ENCODE peak calls at places on chromosome 7, in nine cellular contexts. U is astrocyte of the spinal cord, E is Calu3, P is endothelial cell of umbilical vein, O is HCT116, B is brain microvascular endothelial cell, I is Peyer's patch, F is nephron progenitor cell, G is A549. K is an unnamed sample.

GRCh38 chr7:30694218-30694745 is 12.0 kb upstream of the CRHR2 start:
- DNase-seq in B (no peak), P (no peak), F (no peak), U (no peak), E (no peak), G (no peak), I (no peak), O (no peak), K (no peak)

GRCh38 chr7:28093617-28094232 is 86.9 kb downstream of the JAZF1 start:
- DNase-seq in E (peak), G (peak), B (peak), U (peak), O (peak), F (peak), I (peak), P (peak), K (no peak)

GRCh38 chr7:106793015-106793651 is 71.9 kb upstream of the PIK3CG start:
- DNase-seq in E (peak), B (no peak), U (peak), P (no peak), O (peak), G (peak), I (no peak), F (peak), K (no peak)

GRCh38 chr7:119783799-119784198 is 489.2 kb upstream of the KCND2 start:
- DNase-seq in O (no peak), E (no peak), G (no peak), B (peak), F (no peak), P (peak), I (no peak), U (peak), K (no peak)

GRCh38 chr7:123580406-123581161 is 21.0 kb upstream of the ASB15 start:
- DNase-seq in F (peak), I (no peak), O (peak), P (peak), U (peak), E (peak), B (peak), G (peak), K (no peak)

GRCh38 chr7:134992626-134993179 is 6.4 kb downstream of the AGBL3 start:
- DNase-seq in F (no peak), E (no peak), P (peak), O (no peak), B (peak), I (no peak), U (peak), G (no peak), K (no peak)

GRCh38 chr7:113794573-113794972 is 124.2 kb downstream of the PPP1R3A start:
- DNase-seq in I (no peak), E (no peak), F (no peak), P (no peak), G (no peak), B (no peak), U (no peak), O (no peak), K (no peak)

GRCh38 chr7:102993532-102994029 is 80.8 kb downstream of the LRRC17 start:
- DNase-seq in O (no peak), B (no peak), E (no peak), P (no peak), G (peak), I (no peak), F (no peak), U (peak), K (peak)

GRCh38 chr7:126790763-126791162 is 462.0 kb downstream of the GRM8 start:
- DNase-seq in G (no peak), P (no peak), B (no peak), U (no peak), I (no peak), O (no peak), F (no peak), E (no peak), K (no peak)

GRCh38 chr7:71308105-71308504 is 176.2 kb downstream of the GALNT17 start:
- DNase-seq in E (no peak), F (no peak), G (no peak), I (no peak), O (no peak), U (peak), P (no peak), B (no peak), K (no peak)

GRCh38 chr7:30510124-30511074 is 5.8 kb upstream of the GGCT start:
- DNase-seq in I (no peak), U (peak), E (peak), G (peak), F (no peak), B (no peak), O (peak), P (peak), K (peak)

GRCh38 chr7:140304071-140304799 is 94.1 kb downstream of the SLC37A3 start:
- DNase-seq in G (peak), I (no peak), B (no peak), U (peak), F (no peak), P (peak), E (no peak), O (no peak), K (no peak)

GRCh38 chr7:88835147-88835728 is 39.7 kb upstream of the TEX47 start:
- DNase-seq in B (peak), G (peak), P (peak), E (peak), O (peak), I (no peak), F (peak), U (peak), K (no peak)

GRCh38 chr7:135466442-135467206 is 43.3 kb downstream of the CNOT4 start:
- DNase-seq in P (no peak), B (no peak), F (no peak), U (no peak), E (no peak), I (no peak), O (no peak), G (no peak), K (no peak)

GRCh38 chr7:136142583-136142982 is 165.4 kb upstream of the MTPN start:
- DNase-seq in I (no peak), O (no peak), F (no peak), G (no peak), P (no peak), B (no peak), E (no peak), U (no peak), K (no peak)

GRCh38 chr7:75054744-75055527 is 18.7 kb downstream of the RCC1L start:
- DNase-seq in P (peak), G (no peak), O (no peak), F (no peak), B (peak), I (no peak), E (no peak), U (peak), K (no peak)

GRCh38 chr7:84548366-84549085 is 353.9 kb upstream of the SEMA3A start:
- DNase-seq in B (peak), I (no peak), P (no peak), U (peak), F (no peak), G (no peak), E (no peak), O (no peak), K (peak)

GRCh38 chr7:44575054-44575453 is 1.3 kb upstream of the DDX56 start:
- DNase-seq in E (no peak), U (no peak), I (no peak), P (no peak), B (no peak), F (no peak), G (no peak), O (no peak), K (no peak)

DNA sequence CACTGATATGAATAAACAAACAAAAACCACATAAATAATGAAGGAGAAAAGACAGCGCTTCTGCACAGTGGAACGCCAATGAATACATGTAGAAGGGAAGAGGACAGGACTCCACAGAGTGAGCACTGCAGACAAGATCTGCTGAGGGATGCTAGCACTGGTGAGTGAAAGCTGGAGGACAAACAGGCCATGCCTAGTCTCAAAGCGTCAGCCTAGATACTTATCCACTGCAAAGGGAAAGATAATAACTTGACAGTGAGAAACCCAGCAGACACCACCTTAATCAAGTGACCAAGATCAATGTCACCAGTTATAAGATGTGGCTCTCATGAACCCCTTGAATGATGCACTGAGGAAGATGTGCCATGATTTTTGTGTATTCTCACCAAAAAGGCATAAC is 227.6 kb downstream of the SKAP2 start:
- DNase-seq in I (no peak), G (no peak), U (no peak), O (no peak), P (no peak), F (no peak), E (no peak), B (no peak), K (no peak)
- TF ChIP-seq CTCF in I (no peak), G (no peak), U (no peak), O (no peak), P (no peak), F (no peak), E (no peak), B (no peak), K (no peak)

GRCh38 chr7:121513105-121513504 is 117.0 kb upstream of the FAM3C start:
- DNase-seq in O (no peak), G (no peak), F (no peak), E (no peak), U (no peak), B (no peak), I (no peak), P (peak), K (no peak)

GRCh38 chr7:121505540-121506182 is 109.6 kb upstream of the FAM3C start:
- DNase-seq in O (no peak), U (no peak), P (no peak), I (no peak), F (no peak), B (no peak), G (peak), E (no peak), K (no peak)

GRCh38 chr7:121510858-121511482 is 114.9 kb upstream of the FAM3C start:
- DNase-seq in I (no peak), E (no peak), B (no peak), P (peak), F (no peak), G (no peak), O (no peak), U (no peak), K (no peak)

GRCh38 chr7:121515181-121515580 is 119.1 kb upstream of the FAM3C start:
- DNase-seq in B (no peak), O (no peak), G (no peak), E (no peak), U (no peak), P (no peak), F (no peak), I (no peak), K (no peak)

DNA sequence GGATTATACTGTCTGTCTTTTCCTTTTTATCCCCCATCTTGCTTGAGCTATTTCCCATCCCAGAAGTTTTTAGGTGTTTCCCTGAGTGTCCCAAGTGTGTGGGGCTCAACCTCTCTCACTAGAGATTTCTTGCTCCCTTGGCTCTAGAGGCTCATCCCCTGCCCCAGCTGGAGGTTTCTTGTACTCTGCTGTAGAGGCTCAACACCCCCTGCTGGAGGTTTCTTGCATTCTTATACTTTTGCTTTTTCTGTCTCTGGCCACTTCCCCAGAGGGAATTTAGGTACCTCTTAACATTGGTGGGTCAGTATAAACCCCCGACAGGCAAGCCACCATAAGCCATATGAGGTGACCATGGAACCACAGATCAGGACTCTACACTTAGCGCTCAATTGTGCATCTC is 114.2 kb upstream of the FAM3C start:
- DNase-seq in G (peak), I (no peak), B (no peak), E (no peak), U (no peak), P (no peak), F (no peak), O (no peak), K (no peak)
- TF ChIP-seq CTCF in G (no peak), I (peak), B (no peak), E (no peak), U (no peak), P (no peak), F (no peak), O (no peak), K (no peak)

DNA sequence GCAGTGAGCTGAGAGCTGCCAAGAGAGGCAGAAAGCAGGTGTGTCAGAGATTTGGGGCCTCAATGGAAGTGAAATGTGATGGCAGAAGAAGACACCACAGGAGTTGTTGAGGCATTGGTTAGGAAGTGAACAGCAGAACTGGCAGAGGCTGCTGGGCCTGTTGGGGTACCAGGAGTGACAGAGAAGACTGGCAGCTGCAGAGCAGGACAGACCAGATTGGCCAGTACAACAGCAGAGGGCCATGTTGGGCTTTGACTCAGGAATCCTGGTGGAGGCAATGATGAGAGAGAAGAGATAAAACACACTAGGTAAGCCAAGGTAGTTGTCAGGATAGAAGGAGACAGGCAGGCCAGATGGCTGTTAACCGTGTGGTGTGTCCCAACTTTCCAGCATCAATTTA is 19.9 kb upstream of the HERPUD2 start:
- DNase-seq in F (no peak), B (no peak), P (no peak), I (no peak), O (no peak), E (peak), U (no peak), G (no peak), K (no peak)
- TF ChIP-seq CTCF in F (no peak), B (no peak), P (no peak), I (no peak), O (no peak), E (no peak), U (no peak), G (no peak), K (no peak)

GRCh38 chr7:121557034-121557892 is 161.2 kb upstream of the FAM3C start:
- DNase-seq in E (no peak), P (no peak), B (peak), G (no peak), U (peak), I (peak), F (no peak), O (no peak), K (no peak)

GRCh38 chr7:121561717-121562116 is 165.6 kb upstream of the FAM3C start:
- DNase-seq in I (no peak), P (no peak), G (no peak), B (no peak), O (no peak), U (no peak), E (peak), F (no peak), K (no peak)

GRCh38 chr7:121558288-121558687 is 162.2 kb upstream of the FAM3C start:
- DNase-seq in P (no peak), U (no peak), B (no peak), F (no peak), G (no peak), I (no peak), E (no peak), O (no peak), K (no peak)

GRCh38 chr7:121562274-121562673 is 166.2 kb upstream of the FAM3C start:
- DNase-seq in I (no peak), G (no peak), O (no peak), B (peak), U (peak), F (no peak), P (no peak), E (no peak), K (no peak)

DNA sequence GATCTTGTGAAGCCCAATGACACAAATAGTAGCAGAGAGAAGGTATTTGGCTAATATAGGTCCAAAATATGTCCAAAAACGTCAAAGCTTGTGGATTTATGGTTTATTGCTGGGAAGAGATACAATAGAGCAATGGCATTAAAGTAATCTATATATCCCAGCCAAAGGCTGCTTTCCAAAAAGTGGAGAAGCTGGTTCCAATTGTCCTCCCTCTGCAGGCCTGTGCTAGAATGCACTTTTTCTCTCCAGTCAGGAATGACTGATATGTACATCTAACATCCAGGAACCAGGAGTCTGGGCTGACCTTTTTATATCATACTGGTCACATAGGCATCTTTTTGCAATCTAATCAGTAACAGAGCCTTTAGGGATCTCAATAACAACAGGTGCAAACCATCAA is 167.1 kb upstream of the FAM3C start:
- DNase-seq in I (no peak), U (no peak), B (no peak), P (no peak), O (no peak), F (no peak), E (peak), G (peak), K (no peak)
- TF ChIP-seq CTCF in I (no peak), U (peak), B (peak), P (no peak), O (no peak), F (no peak), E (peak), G (no peak), K (peak)

DNA sequence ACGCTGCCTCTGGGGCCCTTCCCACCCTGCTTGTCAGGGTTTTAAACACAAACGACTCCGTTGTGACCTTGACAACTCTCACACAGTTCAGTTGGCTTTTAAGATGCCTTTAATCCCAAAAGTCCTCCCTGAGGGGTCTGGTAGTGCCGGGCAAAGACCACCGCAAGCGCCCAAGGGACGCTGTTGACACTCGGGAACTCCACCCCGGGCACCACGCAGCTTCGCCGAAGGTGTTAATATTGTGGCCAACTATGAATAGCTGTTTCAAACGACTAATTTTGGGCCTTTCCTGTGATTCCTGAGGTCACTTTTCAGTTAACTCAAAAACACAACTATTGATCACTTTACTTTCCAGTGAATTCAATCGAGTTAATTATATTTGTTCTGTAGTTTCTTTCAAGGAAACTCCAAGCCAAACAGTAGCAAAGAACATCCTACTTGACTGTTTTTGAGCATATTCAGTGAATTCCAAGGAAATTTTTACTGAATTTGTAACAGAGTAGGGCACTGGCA is 958 bp upstream of the ESYT2 start:
- DNase-seq in I (no peak), U (no peak), E (no peak), G (no peak), B (no peak), P (no peak), O (no peak), F (no peak), K (no peak)
- TF ChIP-seq CTCF in I (no peak), U (no peak), E (no peak), G (no peak), B (no peak), P (no peak), O (no peak), F (no peak), K (no peak)

DNA sequence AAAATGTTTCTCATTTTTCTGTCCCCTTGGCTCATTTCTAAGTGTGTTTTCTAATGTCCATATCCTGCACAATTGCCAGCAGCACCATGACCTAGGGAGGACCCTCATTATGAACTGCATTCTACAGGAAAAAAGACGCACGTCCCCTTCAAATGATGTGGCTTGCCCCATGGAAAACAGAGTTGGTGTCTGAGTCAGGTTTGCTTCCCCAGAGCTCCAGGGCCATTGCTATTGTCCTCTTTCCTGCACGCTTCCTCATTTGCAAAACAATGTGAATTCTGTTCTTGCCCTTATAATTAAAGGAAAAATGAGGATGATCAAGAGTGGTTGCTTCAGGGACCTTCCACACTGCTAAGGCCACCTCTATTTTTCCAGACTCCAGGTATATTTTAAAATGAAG is 14.7 kb upstream of the ASB4 start:
- DNase-seq in P (peak), I (no peak), B (no peak), F (no peak), U (no peak), E (no peak), G (peak), O (no peak), K (no peak)
- TF ChIP-seq CTCF in P (no peak), I (no peak), B (no peak), F (no peak), U (no peak), E (no peak), G (no peak), O (no peak), K (no peak)

GRCh38 chr7:129886184-129886817 is 66.5 kb downstream of the UBE2H start:
- DNase-seq in B (no peak), U (no peak), I (no peak), F (no peak), E (no peak), P (peak), G (no peak), O (no peak), K (no peak)

GRCh38 chr7:129884495-129884894 is 68.3 kb downstream of the UBE2H start:
- DNase-seq in U (no peak), P (no peak), F (no peak), G (no peak), E (no peak), B (no peak), O (no peak), I (no peak), K (no peak)

GRCh38 chr7:129886818-129887186 is 66.0 kb downstream of the UBE2H start:
- DNase-seq in F (no peak), G (no peak), U (no peak), P (no peak), I (no peak), E (no peak), O (no peak), B (no peak), K (no peak)

GRCh38 chr7:129877146-129877792 is 75.5 kb downstream of the UBE2H start:
- DNase-seq in B (no peak), O (no peak), G (no peak), I (no peak), P (no peak), F (no peak), U (no peak), E (no peak), K (no peak)

GRCh38 chr7:129882531-129882930 is 70.2 kb downstream of the UBE2H start:
- DNase-seq in I (no peak), P (no peak), O (no peak), G (no peak), E (no peak), U (no peak), B (no peak), F (no peak), K (no peak)
- TF ChIP-seq CTCF in I (no peak), P (no peak), O (no peak), G (no peak), E (no peak), U (no peak), B (no peak), F (no peak), K (no peak)